ENCODE peak calls at places on chromosomes 12 and 14, in ten cellular contexts. J is fibroblast of lung; U is ascending aorta; Y is heart left ventricle; F is CD8-positive, alpha-beta T cell; B is psoas muscle; G is tibial nerve; N is A549; C is OCI-LY7; L is body of pancreas. M is an unnamed sample. For H3K4me1, the result is how much of the 10 kb centered on the place peaks cover.

GRCh38 chr12:3988519-3989217 is 115.5 kb upstream of the PARP11 start:
- DNase-seq in N (no peak), Y (no peak), L (no peak), U (no peak), F (peak), G (no peak), B (no peak), C (peak), J (no peak), M (no peak)

GRCh38 chr12:89350661-89351488 is 1.4 kb downstream of the DUSP6 start:
- DNase-seq in J (peak), B (peak), Y (peak), F (peak), G (no peak), N (no peak), C (no peak), L (peak), U (no peak), M (no peak)

GRCh38 chr14:36238666-36239363 is 62.3 kb upstream of the PTCSC3 start:
- DNase-seq in F (no peak), J (peak), Y (no peak), N (no peak), L (peak), C (no peak), B (no peak), U (no peak), G (no peak), M (peak)

GRCh38 chr12:30963709-30964564 is 37.4 kb downstream of the TSPAN11 start:
- DNase-seq in B (peak), Y (peak), G (no peak), U (no peak), C (no peak), N (no peak), F (no peak), L (no peak), J (no peak), M (no peak)

GRCh38 chr12:97404549-97404948 is 58.1 kb upstream of the RMST start:
- DNase-seq in F (no peak), J (peak), L (peak), U (no peak), C (peak), G (no peak), N (peak), B (no peak), Y (no peak), M (no peak)

GRCh38 chr12:119069029-119069731 is 87.8 kb downstream of the SRRM4 start:
- DNase-seq in Y (no peak), B (no peak), C (no peak), L (no peak), N (no peak), J (no peak), U (no peak), F (no peak), G (no peak), M (no peak)

GRCh38 chr12:53990311-53991076 is 5.5 kb downstream of the HOXC10 start:
- DNase-seq in L (no peak), F (no peak), Y (no peak), U (no peak), B (no peak), N (no peak), J (no peak), G (no peak), C (no peak), M (no peak)

GRCh38 chr12:103858953-103859601 is 18.0 kb upstream of the NT5DC3 start:
- DNase-seq in Y (peak), L (no peak), C (no peak), N (peak), J (peak), U (peak), F (no peak), B (peak), G (no peak), M (peak)

GRCh38 chr14:99572173-99572999 is 31.6 kb downstream of the CCDC85C start:
- DNase-seq in C (no peak), J (no peak), L (peak), U (no peak), G (no peak), Y (no peak), F (no peak), N (no peak), B (no peak), M (no peak)

GRCh38 chr12:116803018-116803736 is 65.1 kb downstream of the RNFT2 start:
- DNase-seq in B (no peak), Y (no peak), L (no peak), U (no peak), C (peak), J (no peak), N (no peak), F (no peak), G (no peak), M (no peak)

GRCh38 chr12:67853204-67853603 is 136.0 kb upstream of the IFNG-AS1 start:
- DNase-seq in G (no peak), Y (no peak), U (no peak), B (no peak), N (no peak), C (no peak), F (no peak), L (no peak), J (peak), M (no peak)

GRCh38 chr14:24094839-24095195 is 706 bp downstream of the PCK2 start:
- DNase-seq in N (no peak), F (no peak), G (no peak), J (no peak), U (no peak), L (no peak), C (peak), Y (no peak), B (no peak), M (no peak)

GRCh38 chr12:54371328-54372112 is 7.2 kb upstream of the GPR84 start:
- DNase-seq in F (no peak), C (no peak), G (peak), Y (peak), U (no peak), N (no peak), J (peak), B (peak), L (no peak), M (no peak)

DNA sequence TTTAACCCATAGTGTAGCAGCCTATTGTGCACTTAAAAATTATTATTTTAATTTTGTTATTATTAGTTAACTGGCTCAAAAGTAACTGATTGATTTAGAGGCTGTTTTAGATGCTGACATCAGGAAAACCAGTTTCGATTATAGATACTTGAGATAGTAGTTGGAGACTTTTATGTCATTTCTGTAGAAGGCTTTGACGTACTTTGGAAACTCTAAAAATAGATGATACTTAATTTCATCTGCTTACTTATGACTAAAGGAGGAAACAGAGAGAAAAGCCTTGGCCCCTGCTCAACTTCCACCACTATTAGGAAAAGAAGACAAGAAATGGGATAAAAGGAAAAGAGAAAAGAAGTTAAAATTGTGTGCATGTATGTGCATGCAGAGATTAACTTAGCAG is 219.3 kb upstream of the HMGA2 start:
- DNase-seq in N (no peak), J (peak), L (no peak), U (no peak), Y (no peak), B (no peak), F (no peak), G (no peak), C (no peak), M (no peak)
- H3K27ac ChIP-seq in N (no peak), J (peak), L (no peak), U (no peak), Y (no peak), B (no peak), F (no peak), G (no peak), C (no peak), M (peak)

DNA sequence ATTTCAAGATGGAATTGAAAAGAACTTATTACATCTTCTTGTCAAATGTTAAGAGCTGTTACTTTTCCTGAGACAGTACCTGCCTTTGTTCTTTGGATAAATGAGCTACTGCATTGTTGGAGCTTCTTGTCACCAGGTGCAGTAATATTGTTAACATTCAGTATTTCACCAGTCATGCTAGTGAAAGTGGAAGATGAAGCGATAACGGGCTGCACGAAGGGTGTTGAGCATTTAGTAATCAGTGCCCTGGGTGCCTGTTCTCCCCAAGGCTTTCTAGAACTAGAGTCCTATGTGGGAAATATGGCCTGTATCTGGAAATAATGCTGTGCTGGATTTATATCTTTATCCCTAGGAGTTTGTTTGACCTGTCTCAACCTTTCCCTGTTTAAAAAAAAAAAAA is 83.2 kb downstream of the PPP2R5C start:
- DNase-seq in F (no peak), J (no peak), N (no peak), Y (no peak), B (no peak), C (no peak), L (no peak), G (no peak), U (no peak), M (no peak)
- H3K4me1 ChIP-seq in F (half or more), J (under half), N (under half), Y (half or more), B (under half), C (half or more), L (under half), G (under half), U (under half), M (under half)

GRCh38 chr14:90445011-90445410 is 48.2 kb downstream of the CALM1 start:
- DNase-seq in U (no peak), G (no peak), B (no peak), L (no peak), C (no peak), J (no peak), N (no peak), F (no peak), Y (no peak), M (no peak)
- H3K27ac ChIP-seq in U (no peak), G (no peak), B (no peak), L (peak), C (no peak), J (no peak), N (no peak), F (no peak), Y (no peak), M (no peak)

GRCh38 chr14:105476937-105477658 is 2.5 kb downstream of the CRIP2 start:
- DNase-seq in C (no peak), J (no peak), N (no peak), F (no peak), L (no peak), U (no peak), B (no peak), Y (peak), G (no peak), M (no peak)
- H3K4me1 ChIP-seq in C (under half), J (under half), N (half or more), F (half or more), L (half or more), U (under half), B (half or more), Y (half or more), G (half or more), M (under half)

GRCh38 chr14:75522224-75522764 is at the start of gene BATF:
- DNase-seq in N (no peak), Y (peak), B (no peak), F (peak), C (peak), G (no peak), U (no peak), L (peak), J (no peak), M (no peak)

GRCh38 chr14:75523771-75524171 is 1.5 kb downstream of the BATF start:
- DNase-seq in L (peak), C (no peak), Y (no peak), U (no peak), B (no peak), F (no peak), G (no peak), J (peak), N (no peak), M (peak)

GRCh38 chr14:75521415-75522199 is 662 bp upstream of the BATF start:
- DNase-seq in G (no peak), F (no peak), Y (no peak), U (no peak), C (no peak), B (no peak), L (peak), N (no peak), J (no peak), M (no peak)

GRCh38 chr14:75520852-75521251 is 1.4 kb upstream of the BATF start:
- DNase-seq in N (no peak), G (no peak), C (no peak), F (no peak), J (no peak), Y (no peak), B (no peak), U (no peak), L (no peak), M (no peak)

GRCh38 chr14:75522919-75523318 is 650 bp downstream of the BATF start:
- DNase-seq in Y (no peak), F (no peak), U (no peak), C (no peak), J (no peak), G (no peak), B (no peak), L (no peak), N (no peak), M (no peak)
- H3K27ac ChIP-seq in Y (no peak), F (peak), U (no peak), C (no peak), J (no peak), G (no peak), B (no peak), L (no peak), N (peak), M (no peak)

GRCh38 chr12:47730341-47730744 is 5.1 kb upstream of the ENDOU start:
- DNase-seq in F (no peak), U (no peak), B (no peak), L (peak), G (no peak), Y (no peak), J (peak), N (no peak), C (no peak), M (no peak)

GRCh38 chr12:47729233-47729632 is 3.9 kb upstream of the ENDOU start:
- DNase-seq in U (no peak), C (no peak), N (no peak), Y (no peak), L (no peak), G (no peak), F (no peak), B (no peak), J (peak), M (peak)

GRCh38 chr12:47733142-47733541 is 7.9 kb upstream of the ENDOU start:
- DNase-seq in N (no peak), U (no peak), L (no peak), B (no peak), G (no peak), C (no peak), J (no peak), Y (no peak), F (no peak), M (no peak)

GRCh38 chr12:47732504-47732903 is 7.2 kb upstream of the ENDOU start:
- DNase-seq in Y (no peak), L (no peak), J (no peak), G (no peak), C (no peak), B (no peak), F (no peak), U (no peak), N (no peak), M (no peak)

GRCh38 chr12:47731723-47732122 is 6.4 kb upstream of the ENDOU start:
- DNase-seq in N (no peak), C (no peak), L (no peak), U (no peak), J (no peak), G (no peak), Y (no peak), B (no peak), F (no peak), M (no peak)
- H3K4me1 ChIP-seq in N (under half), C (under half), L (under half), U (under half), J (under half), G (under half), Y (half or more), B (under half), F (under half), M (under half)

DNA sequence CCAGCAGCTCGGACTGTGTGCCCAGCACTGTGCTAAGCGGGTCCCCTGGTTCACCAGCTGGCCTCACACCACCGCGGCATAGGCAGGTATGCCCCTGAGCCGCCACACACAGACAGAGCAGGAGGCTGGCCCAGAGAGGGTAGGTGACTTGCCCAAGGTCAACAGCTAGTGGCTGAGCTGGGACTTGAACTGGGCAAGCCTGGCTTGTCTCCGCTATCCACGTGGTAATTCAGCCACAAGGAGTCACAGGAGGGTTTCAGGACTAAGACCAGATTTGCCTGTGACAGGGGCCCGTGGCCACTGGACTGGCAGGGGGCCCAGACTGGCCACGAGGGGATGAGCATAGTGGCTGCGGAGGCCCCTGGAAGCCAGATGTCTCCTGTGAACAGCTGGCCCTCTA is 47.7 kb downstream of the NCOR2 start:
- DNase-seq in N (no peak), B (peak), J (no peak), F (no peak), G (no peak), U (no peak), C (no peak), L (no peak), Y (peak), M (no peak)
- H3K27ac ChIP-seq in N (peak), B (peak), J (peak), F (no peak), G (peak), U (peak), C (no peak), L (peak), Y (peak), M (no peak)

GRCh38 chr14:103102689-103103260 is 8.2 kb downstream of the EXOC3L4 start:
- DNase-seq in G (no peak), N (no peak), J (no peak), L (no peak), Y (no peak), F (no peak), C (no peak), B (no peak), U (no peak), M (no peak)
- H3K4me1 ChIP-seq in G (under half), N (half or more), J (under half), L (under half), Y (under half), F (under half), C (under half), B (under half), U (under half), M (under half)

GRCh38 chr12:76537923-76538322 is 21.6 kb downstream of the OSBPL8 start:
- DNase-seq in L (no peak), N (no peak), B (no peak), G (no peak), C (no peak), F (no peak), Y (no peak), U (no peak), J (no peak), M (no peak)

GRCh38 chr12:76536546-76536945 is 23.0 kb downstream of the OSBPL8 start:
- DNase-seq in L (no peak), F (no peak), B (no peak), Y (no peak), C (no peak), G (no peak), N (no peak), U (no peak), J (no peak), M (no peak)

GRCh38 chr12:76532520-76532919 is 27.1 kb downstream of the OSBPL8 start:
- DNase-seq in J (no peak), U (no peak), F (no peak), G (no peak), B (no peak), N (no peak), L (no peak), Y (no peak), C (no peak), M (no peak)

GRCh38 chr12:76533331-76533730 is 26.2 kb downstream of the OSBPL8 start:
- DNase-seq in J (no peak), G (no peak), L (no peak), Y (no peak), F (no peak), B (no peak), N (no peak), C (no peak), U (no peak), M (no peak)

GRCh38 chr12:76535170-76535569 is 24.4 kb downstream of the OSBPL8 start:
- DNase-seq in U (no peak), F (no peak), L (no peak), Y (no peak), J (no peak), G (no peak), B (no peak), C (no peak), N (no peak), M (no peak)
- H3K27ac ChIP-seq in U (no peak), F (no peak), L (no peak), Y (no peak), J (no peak), G (no peak), B (no peak), C (no peak), N (no peak), M (no peak)